ENCODE peak calls at places on chromosomes 16 and 17, in seven cellular contexts. One of them, this sample, is unnamed.
A peak's percentile ranks its signal among the peaks of the same experiment; 100 is the strongest.

GRCh38 chr17:9071921-9072503 is 50.7 kb downstream of the NTN1 start:
- DNase-seq in ovary: no peak
- DNase-seq in body of pancreas: no peak
- DNase-seq in IMR-90: no peak
- DNase-seq in Peyer's patch: no peak
- DNase-seq in tibial nerve: no peak
- DNase-seq in K562: no peak
- DNase-seq in this sample: no peak

GRCh38 chr17:43701318-43701743 is 39.6 kb upstream of the MEOX1 start:
- DNase-seq in ovary: no peak
- DNase-seq in body of pancreas: no peak
- DNase-seq in IMR-90: peak; percentile 76
- DNase-seq in Peyer's patch: no peak
- DNase-seq in tibial nerve: no peak
- DNase-seq in K562: no peak
- DNase-seq in this sample: no peak

GRCh38 chr16:4297480-4297879 is 18.4 kb upstream of the GLIS2 start:
- DNase-seq in ovary: no peak
- DNase-seq in body of pancreas: no peak
- DNase-seq in IMR-90: no peak
- DNase-seq in Peyer's patch: no peak
- DNase-seq in tibial nerve: no peak
- DNase-seq in K562: no peak
- DNase-seq in this sample: no peak

GRCh38 chr16:86391486-86391885 is 118.8 kb upstream of the FOXF1 start:
- DNase-seq in ovary: no peak
- DNase-seq in body of pancreas: no peak
- DNase-seq in IMR-90: peak; percentile 73
- DNase-seq in Peyer's patch: no peak
- DNase-seq in tibial nerve: no peak
- DNase-seq in K562: no peak
- DNase-seq in this sample: no peak

GRCh38 chr16:10883004-10883403 is 6.0 kb downstream of the CIITA start:
- DNase-seq in ovary: no peak
- DNase-seq in body of pancreas: no peak
- DNase-seq in IMR-90: no peak
- DNase-seq in Peyer's patch: no peak
- DNase-seq in tibial nerve: no peak
- DNase-seq in K562: no peak
- DNase-seq in this sample: no peak

GRCh38 chr16:75660726-75661302 is 13.2 kb downstream of the TERF2IP start:
- DNase-seq in ovary: no peak
- DNase-seq in body of pancreas: no peak
- DNase-seq in IMR-90: no peak
- DNase-seq in Peyer's patch: no peak
- DNase-seq in tibial nerve: no peak
- DNase-seq in K562: no peak
- DNase-seq in this sample: no peak

GRCh38 chr17:6239237-6239798 is 169.1 kb downstream of the WSCD1 start:
- DNase-seq in ovary: no peak
- DNase-seq in body of pancreas: no peak
- DNase-seq in IMR-90: no peak
- DNase-seq in Peyer's patch: no peak
- DNase-seq in tibial nerve: no peak
- DNase-seq in K562: no peak
- DNase-seq in this sample: no peak

GRCh38 chr16:1188781-1189189 is 35.9 kb downstream of the CACNA1H start:
- DNase-seq in ovary: peak; percentile 77
- DNase-seq in body of pancreas: peak; percentile 65
- DNase-seq in IMR-90: peak; percentile 30
- DNase-seq in Peyer's patch: peak; percentile 63
- DNase-seq in tibial nerve: peak; percentile 26
- DNase-seq in K562: peak; percentile 85
- DNase-seq in this sample: no peak

GRCh38 chr16:6856578-6856977 is 476.1 kb upstream of the RBFOX1 start:
- DNase-seq in ovary: no peak
- DNase-seq in body of pancreas: no peak
- DNase-seq in IMR-90: no peak
- DNase-seq in Peyer's patch: no peak
- DNase-seq in tibial nerve: no peak
- DNase-seq in K562: no peak
- DNase-seq in this sample: no peak

GRCh38 chr17:82120148-82120547 is 22.1 kb upstream of the FASN start:
- DNase-seq in ovary: no peak
- DNase-seq in body of pancreas: no peak
- DNase-seq in IMR-90: peak; percentile 69
- DNase-seq in Peyer's patch: no peak
- DNase-seq in tibial nerve: no peak
- DNase-seq in K562: no peak
- DNase-seq in this sample: no peak

GRCh38 chr17:17757944-17758343 is 76.7 kb downstream of the RAI1 start:
- DNase-seq in ovary: no peak
- DNase-seq in body of pancreas: no peak
- DNase-seq in IMR-90: no peak
- DNase-seq in Peyer's patch: no peak
- DNase-seq in tibial nerve: no peak
- DNase-seq in K562: no peak
- DNase-seq in this sample: no peak
- H3K27ac ChIP-seq in ovary: no peak overlapping the region
- H3K27ac ChIP-seq in body of pancreas: no peak overlapping the region
- H3K27ac ChIP-seq in IMR-90: no peak overlapping the region
- H3K27ac ChIP-seq in Peyer's patch: no peak overlapping the region
- H3K27ac ChIP-seq in tibial nerve: no peak overlapping the region
- H3K27ac ChIP-seq in K562: no peak overlapping the region
- H3K27ac ChIP-seq in this sample: peak overlapping the region; percentile 5

DNA sequence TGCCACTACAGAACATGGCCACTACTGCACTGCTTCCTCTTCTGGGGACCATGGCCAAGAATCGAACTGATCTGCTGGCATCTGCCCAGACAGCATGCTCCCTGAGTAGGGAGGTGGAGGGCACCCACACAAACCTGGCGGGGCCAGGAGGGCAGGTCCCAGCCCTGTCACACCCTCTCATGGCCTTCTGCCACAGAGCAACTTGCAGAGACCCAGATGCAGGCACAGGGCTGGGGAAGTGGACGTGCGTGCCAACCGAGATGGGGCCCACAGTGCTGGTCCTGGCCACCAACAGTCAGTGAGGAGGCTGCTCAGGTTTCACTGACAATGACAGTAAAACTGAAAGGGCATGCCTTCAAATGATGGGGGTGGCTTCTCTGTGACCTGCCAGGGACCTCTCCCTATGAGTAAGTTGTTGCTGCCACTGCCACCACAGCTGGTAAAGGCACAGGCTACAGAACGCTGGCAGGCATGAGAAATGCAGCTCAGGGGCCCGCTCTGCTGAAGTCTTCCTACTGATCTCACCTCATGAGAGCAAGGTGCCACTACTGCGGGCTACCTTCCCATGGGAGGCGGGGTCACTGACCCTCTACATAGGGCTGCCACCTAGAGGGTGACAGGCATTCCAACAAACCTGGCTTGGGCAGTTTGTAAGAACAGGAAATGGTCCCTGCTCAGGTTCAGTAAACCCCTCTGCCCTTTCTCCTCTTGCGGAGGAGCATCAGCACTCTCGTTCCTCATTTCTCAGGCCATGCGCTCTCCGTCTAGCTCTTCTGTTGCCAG is 15.5 kb downstream of the HIC1 start:
- DNase-seq in ovary: no peak
- DNase-seq in body of pancreas: peak; percentile 47
- DNase-seq in IMR-90: no peak
- DNase-seq in Peyer's patch: peak; percentile 33
- DNase-seq in tibial nerve: no peak
- DNase-seq in K562: no peak
- DNase-seq in this sample: no peak
- TF ChIP-seq POLR2A in ovary: no peak
- TF ChIP-seq POLR2A in body of pancreas: no peak
- TF ChIP-seq POLR2A in IMR-90: peak; percentile 20
- TF ChIP-seq POLR2A in Peyer's patch: no peak
- TF ChIP-seq POLR2A in tibial nerve: no peak
- TF ChIP-seq POLR2A in K562: no peak
- TF ChIP-seq POLR2A in this sample: no peak

GRCh38 chr17:74241434-74241833 is 28.1 kb downstream of the TTYH2 start:
- DNase-seq in ovary: no peak
- DNase-seq in body of pancreas: no peak
- DNase-seq in IMR-90: no peak
- DNase-seq in Peyer's patch: no peak
- DNase-seq in tibial nerve: no peak
- DNase-seq in K562: no peak
- DNase-seq in this sample: no peak
- H3K27ac ChIP-seq in ovary: peak overlapping the region; percentile 47
- H3K27ac ChIP-seq in body of pancreas: no peak overlapping the region
- H3K27ac ChIP-seq in IMR-90: no peak overlapping the region
- H3K27ac ChIP-seq in Peyer's patch: no peak overlapping the region
- H3K27ac ChIP-seq in tibial nerve: peak overlapping the region; percentile 78
- H3K27ac ChIP-seq in K562: no peak overlapping the region
- H3K27ac ChIP-seq in this sample: peak overlapping the region; percentile 15

DNA sequence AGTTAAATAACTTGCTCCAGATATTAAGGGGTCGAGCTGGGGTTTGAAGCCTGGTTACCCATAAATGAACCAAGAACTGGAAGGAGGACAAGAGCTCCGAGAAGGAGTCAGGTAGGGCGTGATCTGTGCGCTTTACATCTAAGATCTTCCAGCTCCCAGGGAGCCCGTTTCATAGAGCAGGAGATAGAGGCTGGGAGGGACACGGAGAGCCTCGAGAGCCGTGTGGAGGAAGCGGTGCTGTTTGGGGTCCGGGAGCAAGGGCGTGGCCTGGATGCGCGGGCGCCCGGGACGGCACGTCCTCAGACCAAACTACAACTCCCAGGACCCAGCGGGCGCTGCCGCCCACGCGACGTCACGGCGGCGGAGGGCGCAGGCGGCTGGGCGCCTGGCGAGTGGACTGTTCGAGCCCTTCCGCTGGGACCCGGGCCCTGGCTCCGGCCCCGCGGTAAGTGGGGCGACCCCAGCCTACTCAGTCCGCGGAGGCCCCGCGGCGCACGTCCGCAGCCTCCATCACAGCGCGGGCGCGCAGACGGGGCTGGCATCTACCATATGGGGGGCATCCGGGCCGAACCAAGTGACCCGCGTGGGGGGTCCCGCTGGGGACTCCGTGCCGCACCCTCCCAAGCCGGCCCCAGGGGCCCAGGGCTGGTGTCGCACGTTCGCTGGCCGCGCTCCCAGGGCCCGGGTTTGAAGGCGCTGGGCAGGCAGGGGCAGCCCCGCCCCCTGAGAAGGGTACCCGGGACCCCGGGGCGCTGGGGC is at the start of gene BCKDK:
- DNase-seq in ovary: peak; percentile 81
- DNase-seq in body of pancreas: peak; percentile 69
- DNase-seq in IMR-90: peak; percentile 60
- DNase-seq in Peyer's patch: peak; percentile 82
- DNase-seq in tibial nerve: no peak
- DNase-seq in K562: peak; percentile 88
- DNase-seq in this sample: no peak
- TF ChIP-seq POLR2A in ovary: peak; percentile 47
- TF ChIP-seq POLR2A in body of pancreas: peak; percentile 62
- TF ChIP-seq POLR2A in IMR-90: no peak
- TF ChIP-seq POLR2A in Peyer's patch: no peak
- TF ChIP-seq POLR2A in tibial nerve: peak; percentile 64
- TF ChIP-seq POLR2A in K562: peak; percentile 63
- TF ChIP-seq POLR2A in this sample: peak; percentile 63

This sample was measured in esophagus muscularis mucosa.